ENCODE peak calls at places on chromosomes 1 and 21, in four cellular contexts. D is GM13976, G is cardiac muscle cell, U is neural progenitor cell. S is an unnamed sample.
A peak's percentile ranks its signal among the peaks of the same experiment; 100 is the strongest.

GRCh38 chr1:226588484-226588883 is 39.9 kb downstream of the STUM start:
- DNase-seq in D (no peak), G (peak; percentile 72), U (no peak), S (no peak)

GRCh38 chr1:116122955-116123757 is 12.0 kb downstream of the MAB21L3 start:
- DNase-seq in D (no peak), G (peak; percentile 81), U (no peak), S (no peak)

GRCh38 chr21:43277481-43278351 is 108.9 kb downstream of the CRYAA start:
- DNase-seq in D (no peak), G (no peak), U (peak; percentile 28), S (no peak)

GRCh38 chr1:150564051-150564991 is 15.1 kb downstream of the MCL1 start:
- DNase-seq in D (no peak), G (peak; percentile 53), U (no peak), S (no peak)

GRCh38 chr1:203906932-203907331 is 45.5 kb downstream of the SNRPE start:
- DNase-seq in D (no peak), G (peak; percentile 88), U (no peak), S (no peak)

GRCh38 chr21:33201945-33202344 is 27.8 kb upstream of the IFNAR2 start:
- DNase-seq in D (no peak), G (no peak), U (no peak), S (no peak)

GRCh38 chr1:4170953-4171352 is 270.9 kb upstream of the C1orf174 start:
- DNase-seq in D (no peak), G (no peak), U (no peak), S (no peak)

GRCh38 chr1:108955881-108956280 is 7.4 kb downstream of the CLCC1 start:
- DNase-seq in D (no peak), G (no peak), U (no peak), S (no peak)

GRCh38 chr1:56216173-56216572 is 363.2 kb downstream of the PLPP3 start:
- DNase-seq in D (no peak), G (peak; percentile 40), U (no peak), S (no peak)

GRCh38 chr1:231104917-231105316 is 56.9 kb upstream of the TRIM67 start:
- DNase-seq in D (no peak), G (no peak), U (no peak), S (no peak)

GRCh38 chr21:29870814-29871213 is 69.0 kb downstream of the GRIK1 start:
- DNase-seq in D (no peak), G (no peak), U (no peak), S (no peak)

GRCh38 chr1:145720556-145720877 is 1.2 kb downstream of the CD160 start:
- DNase-seq in D (no peak), G (peak; percentile 30), U (no peak), S (no peak)

GRCh38 chr1:234541281-234541975 is 62.4 kb upstream of the TARBP1 start:
- DNase-seq in D (no peak), G (peak; percentile 62), U (no peak), S (no peak)

GRCh38 chr1:41365772-41366427 is 4.7 kb downstream of the FOXO6 start:
- DNase-seq in D (peak; percentile 82), G (no peak), U (peak; percentile 43), S (no peak)

GRCh38 chr1:210027994-210028393 is 90.0 kb downstream of the SYT14 start:
- DNase-seq in D (no peak), G (no peak), U (no peak), S (no peak)

GRCh38 chr1:30085814-30086770 is 637.3 kb downstream of the MATN1 start:
- DNase-seq in D (peak; percentile 75), G (peak; percentile 60), U (peak; percentile 96), S (peak; percentile 97)

GRCh38 chr21:42066521-42066920 is 4.6 kb upstream of the UMODL1 start:
- DNase-seq in D (no peak), G (no peak), U (no peak), S (no peak)

GRCh38 chr1:9129391-9130041 is 614 bp upstream of the GPR157 start:
- DNase-seq in D (peak; percentile 89), G (peak; percentile 64), U (peak; percentile 96), S (peak; percentile 93)

GRCh38 chr21:42237161-42237560 is 18.2 kb downstream of the ABCG1 start:
- DNase-seq in D (no peak), G (no peak), U (no peak), S (no peak)

GRCh38 chr1:207134550-207134949 is 30.5 kb downstream of the C4BPA start:
- DNase-seq in D (no peak), G (no peak), U (no peak), S (no peak)

GRCh38 chr1:22171951-22172715 is 29.2 kb upstream of the WNT4 start:
- DNase-seq in D (no peak), G (no peak), U (no peak), S (no peak)

GRCh38 chr1:218656301-218657037 is 311.3 kb downstream of the TGFB2 start:
- DNase-seq in D (no peak), G (no peak), U (no peak), S (no peak)

GRCh38 chr1:197302775-197303174 is 34.7 kb downstream of the CRB1 start:
- DNase-seq in D (no peak), G (no peak), U (no peak), S (no peak)

GRCh38 chr1:224486801-224487583 is 52.4 kb upstream of the WDR26 start:
- DNase-seq in D (no peak), G (no peak), U (no peak), S (no peak)

GRCh38 chr1:215636258-215636965 is 69.3 kb downstream of the KCTD3 start:
- DNase-seq in D (no peak), G (peak; percentile 80), U (no peak), S (no peak)

GRCh38 chr1:2534775-2535387 is 4.8 kb upstream of the HES5 start:
- DNase-seq in D (no peak), G (peak; percentile 35), U (no peak), S (no peak)

GRCh38 chr1:17189632-17190525 is 15.0 kb upstream of the PADI1 start:
- DNase-seq in D (no peak), G (peak; percentile 98), U (no peak), S (no peak)

GRCh38 chr1:1118011-1118892 is 2.4 kb upstream of the C1orf159 start:
- DNase-seq in D (no peak), G (no peak), U (no peak), S (no peak)

GRCh38 chr1:240602189-240602588 is 9.8 kb downstream of the GREM2 start:
- DNase-seq in D (no peak), G (peak; percentile 5), U (no peak), S (no peak)
- TF ChIP-seq CTCF in D (no peak), G (peak; percentile 3), U (no peak), S (no peak)

GRCh38 chr1:212958175-212958574 is 7.8 kb downstream of the VASH2 start:
- DNase-seq in D (peak; percentile 45), G (peak; percentile 69), U (no peak), S (no peak)
- TF ChIP-seq CTCF in D (no peak), G (no peak), U (no peak), S (no peak)

GRCh38 chr1:76571248-76571647 is 296.0 kb upstream of the ST6GALNAC5 start:
- DNase-seq in D (no peak), G (no peak), U (no peak), S (no peak)

GRCh38 chr1:76572229-76572628 is 295.1 kb upstream of the ST6GALNAC5 start:
- DNase-seq in D (no peak), G (no peak), U (no peak), S (no peak)

DNA sequence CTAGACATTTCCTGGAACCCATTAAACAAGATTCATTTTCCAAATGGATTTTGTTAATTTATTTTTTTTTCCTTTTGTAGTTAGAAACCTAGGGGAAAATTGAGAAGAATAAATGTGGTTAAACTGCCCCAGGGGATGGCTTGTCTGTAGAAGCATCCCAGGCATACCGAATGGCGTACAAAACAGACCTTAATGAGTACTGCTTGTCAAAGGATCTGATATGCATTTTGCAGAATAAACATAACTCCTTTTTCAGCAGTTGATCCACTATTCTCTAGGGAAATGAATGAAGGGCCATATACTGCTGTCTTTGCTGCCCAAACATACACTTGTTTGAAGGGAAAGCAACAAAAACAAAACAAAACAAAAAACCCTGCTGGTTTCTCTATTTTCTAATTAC is 298.4 kb upstream of the ST6GALNAC5 start:
- DNase-seq in D (no peak), G (no peak), U (no peak), S (no peak)
- TF ChIP-seq CTCF in D (no peak), G (no peak), U (no peak), S (no peak)

GRCh38 chr1:44672254-44672955 is 1.9 kb downstream of the TMEM53 start:
- DNase-seq in D (no peak), G (peak; percentile 27), U (peak; percentile 49), S (no peak)
- TF ChIP-seq CTCF in D (no peak), G (no peak), U (no peak), S (no peak)

GRCh38 chr1:235997049-235997448 is 67.8 kb downstream of the NID1 start:
- DNase-seq in D (no peak), G (no peak), U (no peak), S (no peak)

GRCh38 chr1:235997916-235998315 is 67.0 kb downstream of the NID1 start:
- DNase-seq in D (no peak), G (no peak), U (no peak), S (no peak)

GRCh38 chr1:236000781-236001180 is 64.1 kb downstream of the NID1 start:
- DNase-seq in D (no peak), G (no peak), U (no peak), S (no peak)

GRCh38 chr1:235999259-235999925 is 65.5 kb downstream of the NID1 start:
- DNase-seq in D (peak; percentile 69), G (peak; percentile 89), U (no peak), S (no peak)

GRCh38 chr1:235998812-235999211 is 66.1 kb downstream of the NID1 start:
- DNase-seq in D (peak; percentile 36), G (no peak), U (no peak), S (no peak)
- TF ChIP-seq CTCF in D (no peak), G (no peak), U (no peak), S (no peak)

GRCh38 chr1:11681071-11681771 is at the start of gene MAD2L2:
- DNase-seq in D (peak; percentile 98), G (peak; percentile 82), U (peak; percentile 90), S (peak; percentile 91)

GRCh38 chr1:11682287-11682771 is 1.4 kb upstream of the MAD2L2 start:
- DNase-seq in D (no peak), G (no peak), U (no peak), S (peak; percentile 44)

GRCh38 chr1:11684070-11684469 is 3.1 kb upstream of the MAD2L2 start:
- DNase-seq in D (no peak), G (no peak), U (no peak), S (no peak)

GRCh38 chr1:11680270-11681070 is 478 bp downstream of the MAD2L2 start:
- DNase-seq in D (no peak), G (peak; percentile 41), U (peak; percentile 53), S (no peak)

DNA sequence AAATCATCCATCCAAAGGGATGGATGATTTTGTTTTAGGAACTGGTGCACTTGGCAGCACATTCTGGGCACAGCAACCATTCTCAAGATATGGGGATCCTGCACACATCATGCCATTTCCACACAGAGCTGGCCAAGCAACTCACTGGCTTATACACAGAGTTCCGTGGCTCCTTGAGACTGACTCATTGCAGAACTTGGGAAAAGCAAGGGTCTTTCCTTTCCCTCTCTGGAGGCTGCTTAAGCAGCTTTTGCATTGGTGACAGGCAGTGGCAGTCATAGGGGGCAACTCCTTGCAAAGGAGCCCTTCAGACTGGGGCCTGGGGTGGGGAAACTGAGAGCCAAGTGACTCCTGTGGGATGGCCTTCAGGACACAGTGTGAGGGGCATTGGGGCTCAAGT is 1.9 kb upstream of the MAD2L2 start:
- DNase-seq in D (no peak), G (no peak), U (no peak), S (no peak)
- TF ChIP-seq CTCF in D (no peak), G (no peak), U (no peak), S (no peak)